ENCODE peak calls at places on chromosomes 13 and 19, in four cellular contexts. T is K562, Q is WTC11, J is HepG2. O is an unnamed sample.

GRCh38 chr13:110538632-110539031 is 22.9 kb downstream of the RAB20 start:
- DNase-seq in Q (no peak), J (no peak), T (no peak), O (no peak)

GRCh38 chr19:35710784-35711723 is 6.7 kb downstream of the ZBTB32 start:
- DNase-seq in Q (no peak), T (no peak), J (no peak), O (peak)

GRCh38 chr19:29524201-29524911 is 1.4 kb upstream of the VSTM2B start:
- DNase-seq in T (no peak), J (no peak), Q (peak), O (no peak)

GRCh38 chr13:65929436-65929835 is 1300.7 kb downstream of the PCDH9 start:
- DNase-seq in Q (no peak), J (no peak), T (no peak), O (no peak)

GRCh38 chr13:102870677-102871415 is 25.0 kb downstream of the ERCC5 start:
- DNase-seq in Q (peak), T (peak), J (peak), O (no peak)

GRCh38 chr19:46515879-46516350 is 20.2 kb upstream of the PNMA8B start:
- DNase-seq in J (peak), T (peak), Q (no peak), O (no peak)

GRCh38 chr13:102710261-102710679 is 15.4 kb upstream of the METTL21C start:
- DNase-seq in Q (no peak), T (no peak), J (no peak), O (no peak)

GRCh38 chr13:21625366-21625765 is 21.4 kb upstream of the MICU2 start:
- DNase-seq in Q (no peak), J (peak), T (peak), O (no peak)

GRCh38 chr19:18761531-18762110 is 29.5 kb downstream of the COMP start:
- DNase-seq in T (no peak), Q (no peak), J (no peak), O (no peak)

GRCh38 chr19:13014921-13015280 is 19.6 kb downstream of the NFIX start:
- DNase-seq in T (no peak), J (no peak), Q (no peak), O (no peak)

GRCh38 chr13:35552172-35552844 is 75.8 kb upstream of the MAB21L1 start:
- DNase-seq in Q (no peak), J (no peak), T (no peak), O (no peak)

GRCh38 chr19:50460161-50460765 is 16.0 kb upstream of the EMC10 start:
- DNase-seq in T (no peak), Q (no peak), J (peak), O (peak)

GRCh38 chr19:1465191-1466016 is 13.6 kb downstream of the C19orf25 start:
- DNase-seq in T (no peak), J (no peak), Q (peak), O (no peak)

GRCh38 chr19:52638601-52639000 is 446 bp upstream of the ZNF83 start:
- DNase-seq in Q (peak), J (no peak), T (peak), O (no peak)

GRCh38 chr13:105567951-105568510 is 967.4 kb downstream of the EFNB2 start:
- DNase-seq in Q (no peak), T (no peak), J (no peak), O (no peak)

GRCh38 chr19:1136201-1136600 is 32.4 kb downstream of the GPX4 start:
- DNase-seq in T (no peak), J (no peak), Q (no peak), O (no peak)

GRCh38 chr19:7153008-7153407 is 83.5 kb downstream of the ZNF557 start:
- DNase-seq in J (no peak), Q (no peak), T (no peak), O (no peak)

GRCh38 chr13:39062004-39062403 is 23.7 kb downstream of the NHLRC3 start:
- DNase-seq in Q (no peak), J (no peak), T (no peak), O (no peak)

GRCh38 chr19:49538643-49539042 is 10.8 kb downstream of the RCN3 start:
- DNase-seq in T (no peak), Q (no peak), J (no peak), O (no peak)

GRCh38 chr13:51861728-51862300 is at the start of gene CCDC70:
- DNase-seq in Q (no peak), T (peak), J (no peak), O (no peak)

GRCh38 chr13:70310720-70311119 is 202.5 kb upstream of the KLHL1 start:
- DNase-seq in T (no peak), J (peak), Q (peak), O (no peak)

GRCh38 chr19:35963514-35963913 is 27.3 kb downstream of the LRFN3 start:
- DNase-seq in J (peak), Q (peak), T (peak), O (no peak)

GRCh38 chr13:33577037-33577436 is 240.9 kb upstream of the RFC3 start:
- DNase-seq in Q (no peak), T (no peak), J (no peak), O (no peak)

GRCh38 chr19:56538254-56538760 is 441 bp upstream of the ZFP28 start:
- DNase-seq in Q (peak), J (no peak), T (no peak), O (peak)

GRCh38 chr13:71979616-71980015 is 112.6 kb upstream of the DACH1 start:
- DNase-seq in Q (peak), T (no peak), J (peak), O (no peak)

GRCh38 chr19:2261438-2262172 is 5.4 kb upstream of the JSRP1 start:
- DNase-seq in T (peak), J (no peak), Q (peak), O (no peak)

GRCh38 chr19:19157808-19158207 is 12.3 kb downstream of the MEF2B start:
- DNase-seq in J (no peak), T (no peak), Q (no peak), O (no peak)

GRCh38 chr13:31951215-31951678 is 80.3 kb upstream of the FRY start:
- DNase-seq in T (no peak), Q (no peak), J (no peak), O (peak)
- TF ChIP-seq CBFB in T (no peak), Q (no peak), J (no peak), O (peak)

GRCh38 chr19:45474941-45475516 is 7.2 kb downstream of the FOSB start:
- DNase-seq in T (no peak), Q (no peak), J (no peak), O (no peak)
- TF ChIP-seq CBFB in T (no peak), Q (no peak), J (no peak), O (no peak)

GRCh38 chr19:42132851-42133528 is 744 bp upstream of the POU2F2 start:
- DNase-seq in T (peak), Q (peak), J (peak), O (peak)
- TF ChIP-seq CBFB in T (no peak), Q (peak), J (no peak), O (no peak)

GRCh38 chr19:38745316-38745715 is 1.0 kb upstream of the CAPN12 start:
- DNase-seq in T (no peak), J (no peak), Q (no peak), O (no peak)

GRCh38 chr19:38744906-38745305 is 632 bp upstream of the CAPN12 start:
- DNase-seq in Q (no peak), J (no peak), T (no peak), O (no peak)

GRCh38 chr19:38743394-38744297 is 628 bp downstream of the CAPN12 start:
- DNase-seq in Q (no peak), T (peak), J (no peak), O (no peak)

GRCh38 chr19:38742906-38743305 is 1.4 kb downstream of the CAPN12 start:
- DNase-seq in J (no peak), T (no peak), Q (no peak), O (no peak)

GRCh38 chr19:38744298-38744681 is at the start of gene CAPN12:
- DNase-seq in J (no peak), Q (no peak), T (peak), O (no peak)
- TF ChIP-seq CBFB in J (no peak), Q (no peak), T (no peak), O (no peak)

DNA sequence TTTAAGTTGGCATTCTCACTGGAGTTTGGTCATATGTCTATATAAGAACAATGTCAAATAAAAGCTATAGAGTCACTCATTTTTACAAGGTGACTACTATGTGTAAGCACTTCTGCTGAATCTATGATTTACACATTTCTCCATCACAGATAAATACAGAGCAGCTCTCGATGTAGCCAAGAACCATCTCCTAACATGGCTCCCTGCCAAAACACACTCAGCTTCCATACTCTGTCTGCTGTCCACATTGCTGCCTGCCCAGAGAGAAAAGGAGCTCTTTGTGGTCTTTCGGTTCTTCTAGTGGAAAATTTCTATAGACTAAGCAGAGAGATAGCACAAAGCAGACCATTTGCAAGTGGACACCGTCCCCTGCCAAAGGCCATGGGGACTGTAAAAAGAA is 190.9 kb upstream of the KLF12 start:
- DNase-seq in T (no peak), J (peak), Q (no peak), O (no peak)
- TF ChIP-seq CBFB in T (no peak), J (no peak), Q (no peak), O (no peak)

GRCh38 chr19:4059493-4059880 is 7.2 kb downstream of the ZBTB7A start:
- DNase-seq in J (no peak), Q (no peak), T (no peak), O (no peak)

GRCh38 chr19:4058696-4059492 is 7.8 kb downstream of the ZBTB7A start:
- DNase-seq in Q (no peak), J (no peak), T (no peak), O (no peak)

GRCh38 chr19:4059931-4060620 is 6.6 kb downstream of the ZBTB7A start:
- DNase-seq in Q (no peak), T (peak), J (no peak), O (peak)

GRCh38 chr19:4060621-4061177 is 6.0 kb downstream of the ZBTB7A start:
- DNase-seq in T (no peak), Q (no peak), J (no peak), O (no peak)

GRCh38 chr19:4057913-4058695 is 8.6 kb downstream of the ZBTB7A start:
- DNase-seq in Q (no peak), T (peak), J (peak), O (no peak)
- TF ChIP-seq CBFB in Q (no peak), T (no peak), J (no peak), O (no peak)

DNA sequence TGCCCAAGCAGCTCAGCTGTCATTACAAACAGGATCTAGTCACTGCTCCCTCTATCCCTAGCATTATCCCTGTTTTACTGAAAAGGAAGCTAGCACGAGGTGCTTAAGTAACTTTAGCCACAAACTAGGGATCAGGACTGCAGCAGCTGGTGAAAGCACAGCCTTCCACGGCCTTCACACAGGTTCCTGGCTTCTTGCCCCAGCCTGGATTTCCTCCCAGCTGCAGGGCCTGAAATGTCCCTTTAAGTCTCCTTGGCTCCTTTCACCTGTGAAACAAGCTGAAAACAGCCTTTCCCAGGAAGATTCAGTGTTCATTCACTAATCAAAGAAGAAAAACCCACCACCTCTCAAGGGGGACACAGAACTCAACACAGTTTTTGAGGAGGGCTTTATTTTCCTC is 754.5 kb downstream of the DIAPH3 start:
- DNase-seq in Q (peak), T (no peak), J (no peak), O (no peak)
- TF ChIP-seq CBFB in Q (no peak), T (no peak), J (no peak), O (no peak)

DNA sequence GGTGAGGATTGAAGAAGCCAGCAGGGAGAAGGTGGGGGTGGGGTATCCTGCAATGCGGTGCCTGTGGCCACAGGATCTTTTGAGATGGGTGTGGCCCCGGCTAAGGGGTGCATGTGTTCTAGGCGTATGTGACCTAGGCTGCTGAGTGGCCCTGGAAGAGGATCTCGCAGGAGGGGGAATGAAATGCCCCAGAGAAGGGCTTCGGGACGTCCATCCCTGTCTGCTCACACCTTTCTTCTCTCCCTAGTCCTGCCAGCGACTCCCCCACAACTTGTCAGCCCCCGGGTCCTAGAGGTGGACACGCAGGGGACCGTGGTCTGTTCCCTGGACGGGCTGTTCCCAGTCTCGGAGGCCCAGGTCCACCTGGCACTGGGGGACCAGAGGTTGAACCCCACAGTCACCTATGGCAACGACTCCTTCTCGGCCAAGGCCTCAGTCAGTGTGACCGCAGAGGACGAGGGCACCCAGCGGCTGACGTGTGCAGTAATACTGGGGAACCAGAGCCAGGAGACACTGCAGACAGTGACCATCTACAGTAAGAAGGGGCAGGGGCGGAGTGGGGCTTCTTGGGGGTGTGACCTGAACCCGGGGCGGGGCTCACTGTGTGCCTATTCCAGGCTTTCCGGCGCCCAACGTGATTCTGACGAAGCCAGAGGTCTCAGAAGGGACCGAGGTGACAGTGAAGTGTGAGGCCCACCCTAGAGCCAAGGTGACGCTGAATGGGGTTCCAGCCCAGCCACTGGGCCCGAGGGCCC is 2.8 kb upstream of the ICAM4 start:
- DNase-seq in J (no peak), T (no peak), Q (no peak), O (no peak)
- TF ChIP-seq CBFB in J (no peak), T (no peak), Q (no peak), O (no peak)

GRCh38 chr19:5452594-5453565 is 2.3 kb upstream of the ZNRF4 start:
- DNase-seq in J (peak), T (peak), Q (no peak), O (no peak)
- TF ChIP-seq CBFB in J (no peak), T (no peak), Q (no peak), O (no peak)

DNA sequence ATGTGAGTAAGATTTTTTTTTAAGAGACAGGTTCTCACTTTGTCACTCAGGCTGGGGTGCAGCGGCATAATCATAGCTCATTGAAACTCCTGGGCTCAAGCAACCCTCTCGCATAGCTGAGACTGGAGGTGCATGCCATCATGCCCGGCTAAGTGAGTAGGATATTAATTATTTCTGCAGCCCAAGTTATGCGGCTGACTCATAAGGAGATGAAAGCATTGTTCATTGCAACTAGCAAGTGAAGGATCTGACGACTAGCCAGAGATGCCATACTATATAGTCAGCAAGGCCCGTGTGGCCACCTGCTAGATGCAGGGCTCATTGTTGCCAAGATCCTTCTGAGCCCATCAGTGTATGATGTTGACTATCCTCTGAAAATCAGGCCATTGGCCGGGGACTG is 45.2 kb downstream of the ABCC4 start:
- DNase-seq in T (no peak), J (peak), Q (no peak), O (no peak)
- TF ChIP-seq CBFB in T (no peak), J (no peak), Q (no peak), O (no peak)